ENCODE peak calls at places on chromosomes 12 and 14, in nine cellular contexts. Z is stimulated activated CD8-positive, alpha-beta memory T cell treated with anti-CD3 and anti-CD28 coated beads, Interleukin-12 subunit alpha, Interleukin-12 subunit beta, amount 100 ng/mL, for 4 hours; P is stimulated activated CD4-positive, alpha-beta T cell treated with anti-CD3 and anti-CD28 coated beads, TNF-alpha, amount 100 ng/mL, for 48 hours; F is EH; M is WTC11; O is activated naive CD8-positive, alpha-beta T cell treated with anti-CD3 and anti-CD28 coated beads, Interleukin-2, amount 10 ng/mL, durations not matched to agents 7 days and 5 days; D is T-helper 17 cell; X is LHCN-M2; K is iPS-NIHi11. R is an unnamed sample.

GRCh38 chr12:131965073-131965472 is 15.3 kb downstream of the EP400 start:
- DNase-seq in Z (no peak), P (no peak), F (peak), M (no peak), O (no peak), D (no peak), X (peak), K (no peak), R (no peak)

GRCh38 chr12:127149226-127149964 is 1117.6 kb upstream of the TMEM132C start:
- DNase-seq in Z (no peak), P (no peak), F (peak), M (no peak), O (no peak), D (no peak), X (peak), K (no peak), R (no peak)

GRCh38 chr12:43501705-43502104 is 50.3 kb downstream of the ADAMTS20 start:
- DNase-seq in Z (no peak), P (no peak), F (peak), M (no peak), O (no peak), D (no peak), X (peak), K (peak), R (no peak)

GRCh38 chr14:68458840-68459469 is 333.9 kb downstream of the ZFP36L1 start:
- DNase-seq in Z (no peak), P (no peak), F (peak), M (peak), O (no peak), D (no peak), X (peak), K (peak), R (no peak)

GRCh38 chr12:51662728-51663154 is 71.7 kb downstream of the SCN8A start:
- DNase-seq in Z (no peak), P (no peak), F (no peak), M (no peak), O (no peak), D (no peak), X (no peak), K (no peak), R (no peak)

GRCh38 chr14:80269338-80269935 is 58.1 kb upstream of the DIO2 start:
- DNase-seq in Z (no peak), P (no peak), F (peak), M (no peak), O (no peak), D (no peak), X (peak), K (no peak), R (no peak)

GRCh38 chr12:53214687-53215455 is 7.8 kb upstream of the ITGB7 start:
- DNase-seq in Z (no peak), P (no peak), F (peak), M (no peak), O (no peak), D (no peak), X (no peak), K (no peak), R (peak)

GRCh38 chr12:120139958-120140357 is 23.4 kb upstream of the RAB35 start:
- DNase-seq in Z (no peak), P (no peak), F (peak), M (no peak), O (no peak), D (no peak), X (no peak), K (no peak), R (no peak)

GRCh38 chr14:63896278-63896720 is 43.5 kb downstream of the SYNE2 start:
- DNase-seq in Z (no peak), P (no peak), F (peak), M (no peak), O (no peak), D (no peak), X (peak), K (peak), R (no peak)

GRCh38 chr14:89707086-89707485 is 247.4 kb downstream of the EFCAB11 start:
- DNase-seq in Z (no peak), P (no peak), F (no peak), M (no peak), O (no peak), D (no peak), X (no peak), K (no peak), R (no peak)

GRCh38 chr12:50112456-50113218 is 601 bp downstream of the COX14 start:
- DNase-seq in Z (no peak), P (peak), F (peak), M (no peak), O (no peak), D (no peak), X (peak), K (no peak), R (peak)

GRCh38 chr14:102508774-102509743 is 517 bp downstream of the ANKRD9 start:
- DNase-seq in Z (no peak), P (no peak), F (peak), M (no peak), O (peak), D (peak), X (peak), K (peak), R (peak)

GRCh38 chr12:89280833-89281533 is 71.3 kb downstream of the DUSP6 start:
- DNase-seq in Z (no peak), P (no peak), F (peak), M (no peak), O (no peak), D (no peak), X (peak), K (no peak), R (no peak)

GRCh38 chr12:15893260-15893659 is 11.1 kb downstream of the STRAP start:
- DNase-seq in Z (no peak), P (no peak), F (no peak), M (no peak), O (no peak), D (no peak), X (no peak), K (no peak), R (no peak)

GRCh38 chr12:112524676-112525425 is 106.1 kb downstream of the PTPN11 start:
- DNase-seq in Z (no peak), P (no peak), F (peak), M (peak), O (no peak), D (no peak), X (peak), K (peak), R (no peak)

GRCh38 chr12:114209852-114210251 is 196.1 kb downstream of the TBX5 start:
- DNase-seq in Z (no peak), P (no peak), F (no peak), M (no peak), O (no peak), D (no peak), X (no peak), K (no peak), R (no peak)

GRCh38 chr12:27511031-27511722 is 12.8 kb upstream of the PPFIBP1 start:
- DNase-seq in Z (no peak), P (no peak), F (no peak), M (no peak), O (no peak), D (no peak), X (no peak), K (no peak), R (no peak)

GRCh38 chr14:31678421-31679249 is 117.4 kb downstream of the NUBPL start:
- DNase-seq in Z (no peak), P (no peak), F (no peak), M (no peak), O (no peak), D (no peak), X (no peak), K (no peak), R (no peak)

GRCh38 chr12:122835693-122836026 is 403 bp downstream of the HIP1R start:
- DNase-seq in Z (no peak), P (no peak), F (no peak), M (peak), O (peak), D (no peak), X (no peak), K (peak), R (peak)

GRCh38 chr12:47238665-47239064 is 158.9 kb upstream of the AMIGO2 start:
- DNase-seq in Z (no peak), P (no peak), F (peak), M (no peak), O (no peak), D (no peak), X (no peak), K (no peak), R (no peak)

GRCh38 chr12:56188786-56189335 is 422 bp downstream of the SMARCC2 start:
- DNase-seq in Z (no peak), P (peak), F (no peak), M (peak), O (no peak), D (peak), X (no peak), K (peak), R (peak)

GRCh38 chr14:51006781-51007211 is 62.5 kb upstream of the PYGL start:
- DNase-seq in Z (no peak), P (no peak), F (peak), M (no peak), O (no peak), D (no peak), X (peak), K (no peak), R (no peak)

GRCh38 chr12:69069479-69069878 is 136.5 kb upstream of the CPM start:
- DNase-seq in Z (no peak), P (no peak), F (no peak), M (no peak), O (no peak), D (no peak), X (no peak), K (no peak), R (no peak)

GRCh38 chr14:23154876-23155587 is 28.4 kb downstream of the SLC7A8 start:
- DNase-seq in Z (no peak), P (no peak), F (peak), M (peak), O (no peak), D (no peak), X (peak), K (peak), R (peak)

GRCh38 chr14:101101456-101102056 is 198.0 kb upstream of the RTL1 start:
- DNase-seq in Z (no peak), P (no peak), F (no peak), M (peak), O (peak), D (no peak), X (no peak), K (no peak), R (no peak)

GRCh38 chr12:14314801-14315200 is 50.7 kb upstream of the ATF7IP start:
- DNase-seq in Z (no peak), P (no peak), F (no peak), M (no peak), O (no peak), D (no peak), X (no peak), K (no peak), R (no peak)

GRCh38 chr14:96246535-96246839 is 9.5 kb upstream of the BDKRB1 start:
- DNase-seq in Z (no peak), P (no peak), F (peak), M (no peak), O (no peak), D (no peak), X (peak), K (no peak), R (no peak)

GRCh38 chr12:60197589-60197988 is 601.8 kb downstream of the SLC16A7 start:
- DNase-seq in Z (no peak), P (no peak), F (peak), M (no peak), O (no peak), D (no peak), X (peak), K (no peak), R (no peak)

GRCh38 chr12:12804011-12804410 is 9.1 kb upstream of the DDX47 start:
- DNase-seq in Z (no peak), P (no peak), F (peak), M (no peak), O (no peak), D (no peak), X (no peak), K (no peak), R (no peak)

GRCh38 chr14:65069874-65070709 is 32.2 kb downstream of the MAX start:
- DNase-seq in Z (no peak), P (no peak), F (no peak), M (no peak), O (no peak), D (no peak), X (no peak), K (peak), R (no peak)

GRCh38 chr14:71529855-71530254 is 402.4 kb upstream of the RGS6 start:
- DNase-seq in Z (no peak), P (no peak), F (no peak), M (no peak), O (no peak), D (no peak), X (peak), K (no peak), R (peak)

R was measured in cardiac septum.